ENCODE peak calls at places on chromosomes 16 and 17, in five cellular contexts. M is BE2C; E is adrenal gland; L is CD8-positive, alpha-beta memory T cell; N is psoas muscle. U is an unnamed sample. For H3K9me3, the result is how much of the 10 kb centered on the place peaks cover.

GRCh38 chr17:64327201-64327930 is 63.3 kb downstream of the PECAM1 start:
- DNase-seq in M (no peak), E (no peak), L (no peak), N (no peak), U (peak)

GRCh38 chr17:71764507-71764906 is 356.3 kb upstream of the SOX9 start:
- DNase-seq in M (peak), E (peak), L (no peak), N (peak), U (no peak)

GRCh38 chr17:65190467-65191095 is 53.4 kb downstream of the RGS9 start:
- DNase-seq in M (no peak), E (no peak), L (no peak), N (no peak), U (no peak)

GRCh38 chr17:57294629-57295501 is 38.5 kb downstream of the MSI2 start:
- DNase-seq in M (peak), E (peak), L (no peak), N (peak), U (no peak)

GRCh38 chr16:3580686-3581085 is 3.5 kb upstream of the NLRC3 start:
- DNase-seq in M (no peak), E (no peak), L (no peak), N (peak), U (no peak)

GRCh38 chr17:35871415-35871814 is 2.7 kb upstream of the HEATR9 start:
- DNase-seq in M (no peak), E (no peak), L (no peak), N (no peak), U (no peak)

GRCh38 chr17:69056179-69056823 is 4.4 kb downstream of the ABCA9 start:
- DNase-seq in M (no peak), E (no peak), L (no peak), N (no peak), U (no peak)

GRCh38 chr16:14151256-14152030 is 80.3 kb downstream of the MRTFB start:
- DNase-seq in M (no peak), E (no peak), L (no peak), N (no peak), U (no peak)

GRCh38 chr17:38329284-38329683 is 14.5 kb downstream of the GPR179 start:
- DNase-seq in M (no peak), E (no peak), L (no peak), N (no peak), U (no peak)

GRCh38 chr16:10964891-10965326 is 20.5 kb downstream of the CLEC16A start:
- DNase-seq in M (no peak), E (no peak), L (peak), N (no peak), U (no peak)

GRCh38 chr17:1100382-1100781 is 79.4 kb downstream of the ABR start:
- DNase-seq in M (no peak), E (no peak), L (no peak), N (no peak), U (no peak)

GRCh38 chr17:493666-494065 is 141.1 kb upstream of the RPH3AL start:
- DNase-seq in M (no peak), E (no peak), L (no peak), N (no peak), U (no peak)

GRCh38 chr16:2029350-2029749 is 2.6 kb downstream of the NHERF2 start:
- DNase-seq in M (no peak), E (no peak), L (no peak), N (no peak), U (no peak)

GRCh38 chr16:50761276-50761675 is 19.4 kb downstream of the CYLD start:
- DNase-seq in M (no peak), E (no peak), L (no peak), N (no peak), U (no peak)

GRCh38 chr16:67945392-67945933 is 1.5 kb upstream of the LCAT start:
- DNase-seq in M (no peak), E (no peak), L (no peak), N (no peak), U (peak)

GRCh38 chr17:2084766-2085647 is 30.1 kb downstream of the HIC1 start:
- DNase-seq in M (peak), E (peak), L (no peak), N (peak), U (peak)

GRCh38 chr17:57938061-57938502 is 17.1 kb downstream of the CUEDC1 start:
- DNase-seq in M (no peak), E (no peak), L (no peak), N (peak), U (no peak)

GRCh38 chr16:1863681-1864460 is 8.1 kb downstream of the MEIOB start:
- DNase-seq in M (no peak), E (no peak), L (no peak), N (no peak), U (no peak)

GRCh38 chr16:46929378-46930332 is 43.8 kb downstream of the DNAJA2 start:
- DNase-seq in M (peak), E (peak), L (peak), N (peak), U (peak)

GRCh38 chr16:86892509-86892908 is 314.2 kb downstream of the FOXL1 start:
- DNase-seq in M (no peak), E (no peak), L (no peak), N (no peak), U (no peak)

GRCh38 chr16:61030616-61031015 is 1005.6 kb downstream of the CDH8 start:
- DNase-seq in M (no peak), E (no peak), L (no peak), N (no peak), U (no peak)

GRCh38 chr16:87931504-87931903 is 4.8 kb downstream of the CA5A start:
- DNase-seq in M (peak), E (no peak), L (no peak), N (no peak), U (no peak)

GRCh38 chr16:30982548-30983288 is 2.3 kb upstream of the HSD3B7 start:
- DNase-seq in M (no peak), E (no peak), L (no peak), N (peak), U (no peak)

GRCh38 chr17:48351916-48352332 is 78.1 kb downstream of the SKAP1 start:
- DNase-seq in M (no peak), E (no peak), L (no peak), N (no peak), U (no peak)

GRCh38 chr17:65537845-65538678 is 23.4 kb downstream of the AXIN2 start:
- DNase-seq in M (no peak), E (no peak), L (no peak), N (no peak), U (no peak)

GRCh38 chr16:80806957-80807356 is 2.6 kb upstream of the CDYL2 start:
- DNase-seq in M (no peak), E (peak), L (no peak), N (no peak), U (no peak)

GRCh38 chr17:6153416-6153815 is 83.2 kb downstream of the WSCD1 start:
- DNase-seq in M (no peak), E (no peak), L (no peak), N (no peak), U (no peak)

GRCh38 chr17:19382581-19383444 is 4.2 kb downstream of the MFAP4 start:
- DNase-seq in M (no peak), E (no peak), L (no peak), N (no peak), U (no peak)

GRCh38 chr16:10577305-10578202 is 2.8 kb downstream of the EMP2 start:
- DNase-seq in M (no peak), E (peak), L (no peak), N (peak), U (peak)

GRCh38 chr17:70095455-70095854 is 20.4 kb downstream of the KCNJ16 start:
- DNase-seq in M (no peak), E (no peak), L (no peak), N (no peak), U (no peak)

GRCh38 chr16:74738816-74739215 is 35.8 kb downstream of the FA2H start:
- DNase-seq in M (no peak), E (no peak), L (no peak), N (no peak), U (no peak)
- H3K9me3 ChIP-seq in M (under half), E (under half), L (under half), N (under half), U (under half)

GRCh38 chr16:21277927-21278706 is at the start of gene CRYM:
- DNase-seq in M (peak), E (peak), L (no peak), N (peak), U (peak)
- H3K4me3 ChIP-seq in M (no peak), E (no peak), L (peak), N (peak), U (peak)

GRCh38 chr16:35142147-35142808 is 1682.9 kb downstream of the TP53TG3F start:
- DNase-seq in M (no peak), E (no peak), L (no peak), N (no peak), U (no peak)

GRCh38 chr16:35144212-35144932 is 1685.0 kb downstream of the TP53TG3F start:
- DNase-seq in M (no peak), E (no peak), L (no peak), N (no peak), U (no peak)

GRCh38 chr16:35140293-35140986 is 1681.0 kb downstream of the TP53TG3F start:
- DNase-seq in M (no peak), E (no peak), L (no peak), N (no peak), U (no peak)

GRCh38 chr16:35142809-35143192 is 1683.4 kb downstream of the TP53TG3F start:
- DNase-seq in M (no peak), E (no peak), L (no peak), N (no peak), U (no peak)

DNA sequence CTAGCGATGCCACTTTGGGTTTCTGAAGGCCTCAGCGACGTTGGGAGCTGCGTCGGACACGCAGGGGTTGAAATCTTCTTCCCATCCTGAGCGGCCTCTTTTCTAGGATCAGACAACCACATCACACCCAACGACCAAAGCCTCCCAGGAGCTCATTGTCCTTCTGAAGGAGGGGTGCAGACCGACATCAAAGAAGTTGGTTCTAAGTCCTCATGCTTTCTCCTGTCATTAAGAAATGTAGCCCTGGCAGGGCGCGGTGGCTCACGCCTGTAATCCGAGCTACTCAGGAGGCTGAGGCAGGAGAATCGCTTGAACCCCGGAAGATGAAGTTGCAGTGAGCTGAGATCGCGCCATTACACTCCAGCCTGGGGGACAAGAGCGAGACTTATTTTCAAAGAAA is 1681.9 kb downstream of the TP53TG3F start:
- DNase-seq in M (no peak), E (no peak), L (no peak), N (no peak), U (no peak)
- H3K9me3 ChIP-seq in M (under half), E (under half), L (under half), N (under half), U (under half)

GRCh38 chr16:25608002-25608401 is 83.8 kb upstream of the HS3ST4 start:
- DNase-seq in M (no peak), E (no peak), L (no peak), N (no peak), U (no peak)
- H3K4me3 ChIP-seq in M (no peak), E (no peak), L (no peak), N (no peak), U (no peak)

GRCh38 chr17:30312218-30312617 is 20.5 kb upstream of the BLMH start:
- DNase-seq in M (no peak), E (no peak), L (no peak), N (no peak), U (no peak)
- H3K9me3 ChIP-seq in M (under half), E (under half), L (under half), N (under half), U (under half)

DNA sequence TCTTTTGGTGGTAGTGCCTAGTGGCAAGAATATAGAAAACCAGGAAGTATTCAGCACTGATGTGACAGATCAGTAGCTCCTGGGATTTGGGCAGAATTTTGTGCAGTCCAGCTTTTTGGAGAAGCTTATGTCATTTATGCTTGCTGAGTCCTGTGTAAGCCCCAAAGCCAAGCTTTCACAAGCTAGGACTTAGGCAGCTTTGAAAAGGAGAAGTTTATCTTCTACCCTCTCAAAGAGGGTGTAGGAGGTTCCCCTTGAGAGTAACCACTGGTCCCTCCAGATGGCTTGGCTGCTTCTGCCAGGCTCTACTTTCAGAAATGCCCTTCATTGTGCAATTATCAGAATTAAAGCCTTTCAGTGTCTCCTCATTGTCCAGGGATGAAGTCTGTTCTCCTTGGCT is 78.8 kb downstream of the CES1 start:
- DNase-seq in M (no peak), E (no peak), L (no peak), N (no peak), U (no peak)
- H3K4me3 ChIP-seq in M (no peak), E (no peak), L (no peak), N (no peak), U (no peak)

GRCh38 chr17:80202197-80202596 is 17.9 kb downstream of the SGSH start:
- DNase-seq in M (no peak), E (no peak), L (no peak), N (no peak), U (no peak)

GRCh38 chr17:80208050-80208449 is 12.1 kb downstream of the SGSH start:
- DNase-seq in M (no peak), E (no peak), L (no peak), N (no peak), U (peak)

GRCh38 chr17:80204626-80205468 is 15.3 kb downstream of the SGSH start:
- DNase-seq in M (no peak), E (no peak), L (no peak), N (no peak), U (no peak)

GRCh38 chr17:80201446-80201845 is 18.7 kb downstream of the SGSH start:
- DNase-seq in M (no peak), E (no peak), L (no peak), N (no peak), U (no peak)

DNA sequence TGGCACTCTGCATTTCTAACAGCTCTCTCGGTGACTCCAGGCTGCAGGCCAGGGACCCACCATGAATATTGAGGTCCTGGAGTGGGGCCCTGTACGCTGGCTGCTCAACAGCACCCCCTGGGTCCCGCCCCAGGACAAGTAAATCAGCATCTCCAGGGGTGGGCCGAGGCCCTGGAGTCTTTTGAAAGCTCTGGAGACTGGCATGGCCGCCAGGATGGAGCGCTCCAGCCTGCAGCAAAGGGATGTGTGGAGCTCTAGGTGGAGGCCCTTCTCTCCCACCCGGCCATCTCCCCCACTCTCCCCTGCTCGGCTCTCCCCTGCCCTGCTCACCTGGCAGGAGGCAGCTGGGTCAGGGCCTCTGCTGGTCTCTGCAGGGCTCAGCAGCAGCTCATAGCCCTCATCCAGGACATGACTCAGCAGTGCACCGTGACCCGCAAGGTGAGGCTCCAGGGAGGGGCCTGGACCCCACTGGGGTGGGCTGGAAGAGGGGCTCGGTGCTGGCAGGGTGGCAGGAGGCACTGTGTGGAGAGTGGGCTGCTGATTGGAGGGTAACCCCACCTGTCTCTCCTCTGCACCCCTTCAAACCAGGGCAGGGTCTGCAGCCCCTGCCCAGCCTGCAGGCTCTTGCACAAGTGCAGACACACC is 16.6 kb downstream of the SGSH start:
- DNase-seq in M (no peak), E (no peak), L (no peak), N (no peak), U (no peak)
- H3K9me3 ChIP-seq in M (under half), E (under half), L (under half), N (under half), U (under half)

GRCh38 chr17:54982399-54982798 is 13.8 kb downstream of the STXBP4 start:
- DNase-seq in M (no peak), E (peak), L (no peak), N (no peak), U (no peak)
- H3K4me3 ChIP-seq in M (no peak), E (no peak), L (no peak), N (no peak), U (no peak)

DNA sequence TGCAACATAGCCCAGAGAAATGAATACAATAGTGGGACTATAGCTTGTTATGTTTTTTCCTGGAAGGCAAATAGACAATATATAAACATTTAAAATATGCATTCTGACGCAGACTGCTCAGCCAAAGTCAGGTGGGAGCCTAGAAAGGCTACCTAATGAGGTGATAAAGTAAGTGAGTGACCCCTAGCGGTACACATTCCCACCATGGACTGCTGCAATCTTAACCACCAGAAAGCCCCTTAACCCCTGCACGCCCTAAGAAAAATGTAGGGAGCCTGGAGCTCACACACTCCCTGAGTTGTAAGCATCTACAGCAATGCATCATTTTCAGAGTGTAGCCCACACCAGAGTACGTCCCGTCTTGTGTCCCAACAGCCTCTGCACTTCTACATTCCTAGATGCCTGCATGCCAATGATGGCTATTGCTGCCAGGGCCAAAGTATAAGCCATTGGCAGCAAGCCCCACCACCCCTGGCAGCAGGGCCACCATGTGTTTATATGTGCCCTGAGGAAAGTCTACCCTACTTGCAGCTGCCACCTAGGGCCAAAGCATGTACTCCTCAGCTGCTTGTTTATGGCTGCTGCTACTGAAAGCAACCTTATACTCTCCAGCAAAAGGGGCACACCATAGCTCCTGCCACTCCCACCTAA is 127.6 kb downstream of the KIF2B start:
- DNase-seq in M (peak), E (no peak), L (no peak), N (no peak), U (no peak)
- H3K9me3 ChIP-seq in M (under half), E (under half), L (under half), N (under half), U (under half)

DNA sequence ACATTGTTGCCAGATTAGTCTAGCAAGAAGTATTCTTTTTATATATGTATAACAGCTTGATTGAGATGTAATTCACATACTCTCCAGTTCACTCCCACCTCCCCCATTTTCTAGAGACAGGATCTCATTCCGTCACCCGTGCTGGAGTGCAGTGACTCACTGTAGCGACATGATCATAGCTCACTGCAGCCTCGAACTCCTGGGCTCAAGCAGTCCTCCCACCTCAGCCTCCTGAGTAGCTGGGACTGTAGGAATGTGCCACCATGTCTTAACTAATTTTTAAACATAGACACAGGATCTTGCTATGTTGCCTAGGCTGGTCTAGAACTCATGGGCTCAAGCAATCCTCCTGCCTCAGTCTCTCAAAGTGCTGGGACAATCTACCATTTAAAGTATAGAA is 3.3 kb upstream of the RSAD1 start:
- DNase-seq in M (no peak), E (no peak), L (no peak), N (no peak), U (no peak)
- H3K4me3 ChIP-seq in M (no peak), E (no peak), L (no peak), N (no peak), U (no peak)

U was measured in right cardiac atrium.